ENCODE peak calls at places on chromosome 14, in ten cellular contexts. One of them, this sample, is unnamed.

GRCh38 chr14:96754162-96754844 is 42.9 kb upstream of the VRK1 start:
- DNase-seq in hepatocyte: no peak
- DNase-seq in right cardiac atrium: no peak
- DNase-seq in amniotic stem cell: no peak
- DNase-seq in T follicular helper cell: no peak
- DNase-seq in NAMALWA: no peak
- DNase-seq in heart right ventricle: no peak
- DNase-seq in Caki2: no peak
- DNase-seq in H54: peak; percentile 38
- DNase-seq in NCI-H2029: no peak
- DNase-seq in this sample: peak; percentile 8

GRCh38 chr14:21436567-21437062 is 19.3 kb downstream of the CHD8 start:
- DNase-seq in hepatocyte: no peak
- DNase-seq in right cardiac atrium: no peak
- DNase-seq in amniotic stem cell: no peak
- DNase-seq in T follicular helper cell: no peak
- DNase-seq in NAMALWA: peak; percentile 20
- DNase-seq in heart right ventricle: no peak
- DNase-seq in Caki2: peak; percentile 2
- DNase-seq in H54: no peak
- DNase-seq in NCI-H2029: no peak
- DNase-seq in this sample: peak; percentile 1

GRCh38 chr14:77086951-77087350 is 11.1 kb upstream of the CIPC start:
- DNase-seq in hepatocyte: no peak
- DNase-seq in right cardiac atrium: no peak
- DNase-seq in amniotic stem cell: no peak
- DNase-seq in T follicular helper cell: no peak
- DNase-seq in NAMALWA: no peak
- DNase-seq in heart right ventricle: no peak
- DNase-seq in Caki2: no peak
- DNase-seq in H54: no peak
- DNase-seq in NCI-H2029: no peak
- DNase-seq in this sample: no peak

GRCh38 chr14:69625299-69626131 is 14.1 kb downstream of the SUSD6 start:
- DNase-seq in hepatocyte: no peak
- DNase-seq in right cardiac atrium: peak; percentile 56
- DNase-seq in amniotic stem cell: no peak
- DNase-seq in T follicular helper cell: peak; percentile 56
- DNase-seq in NAMALWA: peak; percentile 30
- DNase-seq in heart right ventricle: peak; percentile 69
- DNase-seq in Caki2: no peak
- DNase-seq in H54: no peak
- DNase-seq in NCI-H2029: no peak
- DNase-seq in this sample: peak; percentile 52

GRCh38 chr14:104436047-104436531 is 143.5 kb upstream of the C14orf180 start:
- DNase-seq in hepatocyte: peak; percentile 49
- DNase-seq in right cardiac atrium: peak; percentile 83
- DNase-seq in amniotic stem cell: no peak
- DNase-seq in T follicular helper cell: no peak
- DNase-seq in NAMALWA: no peak
- DNase-seq in heart right ventricle: peak; percentile 82
- DNase-seq in Caki2: no peak
- DNase-seq in H54: no peak
- DNase-seq in NCI-H2029: no peak
- DNase-seq in this sample: peak; percentile 6

GRCh38 chr14:101587403-101587998 is 26.2 kb downstream of the DIO3 start:
- DNase-seq in hepatocyte: no peak
- DNase-seq in right cardiac atrium: no peak
- DNase-seq in amniotic stem cell: no peak
- DNase-seq in T follicular helper cell: no peak
- DNase-seq in NAMALWA: no peak
- DNase-seq in heart right ventricle: no peak
- DNase-seq in Caki2: no peak
- DNase-seq in H54: no peak
- DNase-seq in NCI-H2029: no peak
- DNase-seq in this sample: no peak

GRCh38 chr14:68074765-68075381 is 255.3 kb downstream of the RAD51B start:
- DNase-seq in hepatocyte: no peak
- DNase-seq in right cardiac atrium: no peak
- DNase-seq in amniotic stem cell: no peak
- DNase-seq in T follicular helper cell: no peak
- DNase-seq in NAMALWA: no peak
- DNase-seq in heart right ventricle: no peak
- DNase-seq in Caki2: no peak
- DNase-seq in H54: no peak
- DNase-seq in NCI-H2029: no peak
- DNase-seq in this sample: no peak

GRCh38 chr14:75198291-75198933 is 22.0 kb upstream of the TMED10 start:
- DNase-seq in hepatocyte: no peak
- DNase-seq in right cardiac atrium: no peak
- DNase-seq in amniotic stem cell: no peak
- DNase-seq in T follicular helper cell: no peak
- DNase-seq in NAMALWA: no peak
- DNase-seq in heart right ventricle: peak; percentile 20
- DNase-seq in Caki2: no peak
- DNase-seq in H54: no peak
- DNase-seq in NCI-H2029: no peak
- DNase-seq in this sample: peak; percentile 67

GRCh38 chr14:99188721-99189120 is 83.3 kb downstream of the BCL11B start:
- DNase-seq in hepatocyte: no peak
- DNase-seq in right cardiac atrium: no peak
- DNase-seq in amniotic stem cell: no peak
- DNase-seq in T follicular helper cell: no peak
- DNase-seq in NAMALWA: no peak
- DNase-seq in heart right ventricle: no peak
- DNase-seq in Caki2: no peak
- DNase-seq in H54: no peak
- DNase-seq in NCI-H2029: no peak
- DNase-seq in this sample: no peak

GRCh38 chr14:102786758-102787157 is 9.5 kb downstream of the TRAF3 start:
- DNase-seq in hepatocyte: no peak
- DNase-seq in right cardiac atrium: no peak
- DNase-seq in amniotic stem cell: no peak
- DNase-seq in T follicular helper cell: no peak
- DNase-seq in NAMALWA: no peak
- DNase-seq in heart right ventricle: no peak
- DNase-seq in Caki2: no peak
- DNase-seq in H54: no peak
- DNase-seq in NCI-H2029: no peak
- DNase-seq in this sample: no peak

GRCh38 chr14:102234331-102235264 is 70.4 kb downstream of the MOK start:
- DNase-seq in hepatocyte: no peak
- DNase-seq in right cardiac atrium: no peak
- DNase-seq in amniotic stem cell: no peak
- DNase-seq in T follicular helper cell: no peak
- DNase-seq in NAMALWA: no peak
- DNase-seq in heart right ventricle: no peak
- DNase-seq in Caki2: no peak
- DNase-seq in H54: no peak
- DNase-seq in NCI-H2029: no peak
- DNase-seq in this sample: no peak

GRCh38 chr14:49218436-49219092 is 367.6 kb downstream of the RPS29 start:
- DNase-seq in hepatocyte: no peak
- DNase-seq in right cardiac atrium: no peak
- DNase-seq in amniotic stem cell: no peak
- DNase-seq in T follicular helper cell: no peak
- DNase-seq in NAMALWA: no peak
- DNase-seq in heart right ventricle: no peak
- DNase-seq in Caki2: no peak
- DNase-seq in H54: no peak
- DNase-seq in NCI-H2029: peak; percentile 92
- DNase-seq in this sample: no peak

GRCh38 chr14:69046468-69046867 is 67.4 kb upstream of the ACTN1 start:
- DNase-seq in hepatocyte: peak; percentile 45
- DNase-seq in right cardiac atrium: peak; percentile 72
- DNase-seq in amniotic stem cell: no peak
- DNase-seq in T follicular helper cell: no peak
- DNase-seq in NAMALWA: no peak
- DNase-seq in heart right ventricle: peak; percentile 84
- DNase-seq in Caki2: no peak
- DNase-seq in H54: no peak
- DNase-seq in NCI-H2029: no peak
- DNase-seq in this sample: peak; percentile 58

GRCh38 chr14:68979722-68980552 is 835 bp upstream of the ACTN1 start:
- DNase-seq in hepatocyte: peak; percentile 65
- DNase-seq in right cardiac atrium: peak; percentile 74
- DNase-seq in amniotic stem cell: no peak
- DNase-seq in T follicular helper cell: no peak
- DNase-seq in NAMALWA: no peak
- DNase-seq in heart right ventricle: peak; percentile 34
- DNase-seq in Caki2: peak; percentile 39
- DNase-seq in H54: peak; percentile 50
- DNase-seq in NCI-H2029: peak; percentile 9
- DNase-seq in this sample: peak; percentile 85

GRCh38 chr14:54881235-54881760 is 21.3 kb downstream of the GCH1 start:
- DNase-seq in hepatocyte: no peak
- DNase-seq in right cardiac atrium: no peak
- DNase-seq in amniotic stem cell: no peak
- DNase-seq in T follicular helper cell: no peak
- DNase-seq in NAMALWA: peak; percentile 75
- DNase-seq in heart right ventricle: no peak
- DNase-seq in Caki2: no peak
- DNase-seq in H54: no peak
- DNase-seq in NCI-H2029: peak; percentile 15
- DNase-seq in this sample: peak; percentile 73

GRCh38 chr14:26808407-26808806 is 210.6 kb upstream of the NOVA1 start:
- DNase-seq in hepatocyte: no peak
- DNase-seq in right cardiac atrium: no peak
- DNase-seq in amniotic stem cell: no peak
- DNase-seq in T follicular helper cell: no peak
- DNase-seq in NAMALWA: no peak
- DNase-seq in heart right ventricle: no peak
- DNase-seq in Caki2: no peak
- DNase-seq in H54: no peak
- DNase-seq in NCI-H2029: no peak
- DNase-seq in this sample: no peak

GRCh38 chr14:104784218-104784568 is 11.4 kb downstream of the AKT1 start:
- DNase-seq in hepatocyte: no peak
- DNase-seq in right cardiac atrium: peak; percentile 11
- DNase-seq in amniotic stem cell: no peak
- DNase-seq in T follicular helper cell: no peak
- DNase-seq in NAMALWA: no peak
- DNase-seq in heart right ventricle: no peak
- DNase-seq in Caki2: no peak
- DNase-seq in H54: no peak
- DNase-seq in NCI-H2029: no peak
- DNase-seq in this sample: no peak

GRCh38 chr14:53011053-53011462 is 60.2 kb upstream of the FERMT2 start:
- DNase-seq in hepatocyte: peak; percentile 69
- DNase-seq in right cardiac atrium: peak; percentile 89
- DNase-seq in amniotic stem cell: peak; percentile 51
- DNase-seq in T follicular helper cell: no peak
- DNase-seq in NAMALWA: no peak
- DNase-seq in heart right ventricle: peak; percentile 54
- DNase-seq in Caki2: no peak
- DNase-seq in H54: peak; percentile 66
- DNase-seq in NCI-H2029: no peak
- DNase-seq in this sample: peak; percentile 99

GRCh38 chr14:77988096-77988870 is 181.9 kb upstream of the NRXN3 start:
- DNase-seq in hepatocyte: no peak
- DNase-seq in right cardiac atrium: peak; percentile 20
- DNase-seq in amniotic stem cell: no peak
- DNase-seq in T follicular helper cell: no peak
- DNase-seq in NAMALWA: no peak
- DNase-seq in heart right ventricle: peak; percentile 33
- DNase-seq in Caki2: peak; percentile 13
- DNase-seq in H54: no peak
- DNase-seq in NCI-H2029: no peak
- DNase-seq in this sample: no peak

GRCh38 chr14:105460116-105460515 is 14.5 kb upstream of the CRIP2 start:
- DNase-seq in hepatocyte: no peak
- DNase-seq in right cardiac atrium: no peak
- DNase-seq in amniotic stem cell: no peak
- DNase-seq in T follicular helper cell: no peak
- DNase-seq in NAMALWA: no peak
- DNase-seq in heart right ventricle: no peak
- DNase-seq in Caki2: no peak
- DNase-seq in H54: no peak
- DNase-seq in NCI-H2029: no peak
- DNase-seq in this sample: no peak

GRCh38 chr14:55535521-55536207 is 44.3 kb upstream of the KTN1 start:
- DNase-seq in hepatocyte: no peak
- DNase-seq in right cardiac atrium: no peak
- DNase-seq in amniotic stem cell: no peak
- DNase-seq in T follicular helper cell: no peak
- DNase-seq in NAMALWA: no peak
- DNase-seq in heart right ventricle: no peak
- DNase-seq in Caki2: peak; percentile 35
- DNase-seq in H54: no peak
- DNase-seq in NCI-H2029: no peak
- DNase-seq in this sample: no peak

GRCh38 chr14:98290596-98290995 is 981.4 kb downstream of the BCL11B start:
- DNase-seq in hepatocyte: no peak
- DNase-seq in right cardiac atrium: no peak
- DNase-seq in amniotic stem cell: no peak
- DNase-seq in T follicular helper cell: no peak
- DNase-seq in NAMALWA: no peak
- DNase-seq in heart right ventricle: no peak
- DNase-seq in Caki2: no peak
- DNase-seq in H54: peak; percentile 3
- DNase-seq in NCI-H2029: no peak
- DNase-seq in this sample: no peak

GRCh38 chr14:22194669-22195068 is 394.4 kb downstream of the DAD1 start:
- DNase-seq in hepatocyte: no peak
- DNase-seq in right cardiac atrium: no peak
- DNase-seq in amniotic stem cell: no peak
- DNase-seq in T follicular helper cell: no peak
- DNase-seq in NAMALWA: no peak
- DNase-seq in heart right ventricle: no peak
- DNase-seq in Caki2: no peak
- DNase-seq in H54: no peak
- DNase-seq in NCI-H2029: no peak
- DNase-seq in this sample: no peak

GRCh38 chr14:94775875-94776217 is 5.9 kb upstream of the GSC start:
- DNase-seq in hepatocyte: no peak
- DNase-seq in right cardiac atrium: no peak
- DNase-seq in amniotic stem cell: no peak
- DNase-seq in T follicular helper cell: no peak
- DNase-seq in NAMALWA: no peak
- DNase-seq in heart right ventricle: no peak
- DNase-seq in Caki2: no peak
- DNase-seq in H54: no peak
- DNase-seq in NCI-H2029: no peak
- DNase-seq in this sample: peak; percentile 8

GRCh38 chr14:26531894-26532293 is 65.9 kb downstream of the NOVA1 start:
- DNase-seq in hepatocyte: peak; percentile 21
- DNase-seq in right cardiac atrium: no peak
- DNase-seq in amniotic stem cell: peak; percentile 61
- DNase-seq in T follicular helper cell: no peak
- DNase-seq in NAMALWA: no peak
- DNase-seq in heart right ventricle: no peak
- DNase-seq in Caki2: peak; percentile 3
- DNase-seq in H54: no peak
- DNase-seq in NCI-H2029: no peak
- DNase-seq in this sample: no peak

GRCh38 chr14:104595911-104596450 is 8.6 kb downstream of the TMEM179 start:
- DNase-seq in hepatocyte: no peak
- DNase-seq in right cardiac atrium: no peak
- DNase-seq in amniotic stem cell: no peak
- DNase-seq in T follicular helper cell: no peak
- DNase-seq in NAMALWA: no peak
- DNase-seq in heart right ventricle: no peak
- DNase-seq in Caki2: no peak
- DNase-seq in H54: no peak
- DNase-seq in NCI-H2029: no peak
- DNase-seq in this sample: no peak

GRCh38 chr14:35399083-35399807 is 5.3 kb downstream of the NFKBIA start:
- DNase-seq in hepatocyte: peak; percentile 34
- DNase-seq in right cardiac atrium: no peak
- DNase-seq in amniotic stem cell: no peak
- DNase-seq in T follicular helper cell: no peak
- DNase-seq in NAMALWA: no peak
- DNase-seq in heart right ventricle: no peak
- DNase-seq in Caki2: no peak
- DNase-seq in H54: no peak
- DNase-seq in NCI-H2029: no peak
- DNase-seq in this sample: no peak

GRCh38 chr14:104794641-104795467 is 694 bp downstream of the AKT1 start:
- DNase-seq in hepatocyte: peak; percentile 60
- DNase-seq in right cardiac atrium: no peak
- DNase-seq in amniotic stem cell: no peak
- DNase-seq in T follicular helper cell: no peak
- DNase-seq in NAMALWA: no peak
- DNase-seq in heart right ventricle: no peak
- DNase-seq in Caki2: no peak
- DNase-seq in H54: peak; percentile 82
- DNase-seq in NCI-H2029: no peak
- DNase-seq in this sample: peak; percentile 40

This sample was measured in EH.